ENCODE peak calls at places on chromosome 11, in six cellular contexts. J is stimulated activated CD8-positive, alpha-beta memory T cell treated with anti-CD3 and anti-CD28 coated beads, Interleukin-4, amount 100 ng/mL, for 48 hours; U is T-helper 9 cell; N is GM12891; X is skeletal muscle cell; A is activated T-helper 2 cell treated with anti-CD3 and anti-CD28 coated beads, Interferon-gamma antibody, Interleukin-2, Interleukin-4, amounts not matched to agents 10 μg/mL and 5 μg/mL and 100 μg/mL, durations not matched to agents 14 hours and 24 hours and 36 hours. Y is an unnamed sample.

GRCh38 chr11:107785401-107785800 is 73.2 kb downstream of the SLC35F2 start:
- DNase-seq in J (peak; percentile 49), U (no peak), N (no peak), X (peak; percentile 20), A (no peak), Y (peak; percentile 69)

GRCh38 chr11:106152824-106153223 is 75.4 kb downstream of the AASDHPPT start:
- DNase-seq in J (no peak), U (no peak), N (no peak), X (no peak), A (no peak), Y (no peak)

GRCh38 chr11:120021978-120022377 is 115.9 kb downstream of the TRIM29 start:
- DNase-seq in J (no peak), U (no peak), N (no peak), X (no peak), A (no peak), Y (no peak)

GRCh38 chr11:118843518-118843917 is 40.2 kb upstream of the CXCR5 start:
- DNase-seq in J (no peak), U (no peak), N (no peak), X (no peak), A (no peak), Y (no peak)

GRCh38 chr11:1652778-1653540 is 23.4 kb downstream of the KRTAP5-5 start:
- DNase-seq in J (peak; percentile 90), U (peak; percentile 80), N (peak; percentile 95), X (no peak), A (peak; percentile 61), Y (peak; percentile 93)

GRCh38 chr11:47607380-47607779 is 13.2 kb upstream of the C1QTNF4 start:
- DNase-seq in J (no peak), U (no peak), N (no peak), X (peak; percentile 96), A (no peak), Y (no peak)

GRCh38 chr11:33668468-33668825 is 32.2 kb downstream of the C11orf91 start:
- DNase-seq in J (no peak), U (no peak), N (no peak), X (no peak), A (no peak), Y (no peak)

GRCh38 chr11:32310218-32310601 is 125.1 kb downstream of the WT1 start:
- DNase-seq in J (no peak), U (no peak), N (no peak), X (peak; percentile 32), A (no peak), Y (no peak)